ENCODE peak calls at places on chromosomes 11 and 22, in nine cellular contexts. R is activated CD4-positive, alpha-beta T cell treated with anti-CD3 and anti-CD28 coated beads, Interleukin-2, amount 50 U/mL, for 1 hour; W is DMS79; D is SHP77; G is omental fat pad; O is stimulated activated CD4-positive, alpha-beta T cell treated with anti-CD3 and anti-CD28 coated beads, Interleukin-1b, Interleukin-23, amount 100 ng/mL, for 1 hour; X is germinal center; H is activated T-cell treated with anti-CD3 and anti-CD28 coated beads, Interleukin-2, amount 50 U/mL, for 4 hours; M is activated naive CD4-positive, alpha-beta T cell treated with anti-CD3 and anti-CD28 coated beads, Interleukin-2, amount 50 U/mL, for 16 hours. K is an unnamed sample.

GRCh38 chr11:9955387-9955786 is 291.5 kb downstream of the SWAP70 start:
- DNase-seq in X (no peak), R (no peak), G (no peak), O (no peak), H (no peak), M (no peak), D (no peak), W (no peak), K (no peak)

GRCh38 chr11:134025086-134025437 is 43.8 kb upstream of the JAM3 start:
- DNase-seq in X (no peak), W (no peak), H (no peak), D (no peak), O (no peak), R (no peak), G (no peak), M (no peak), K (no peak)

GRCh38 chr11:6351782-6352181 is 31.5 kb upstream of the CAVIN3 start:
- DNase-seq in W (no peak), O (no peak), X (no peak), R (no peak), G (no peak), M (no peak), H (no peak), D (no peak), K (no peak)

GRCh38 chr11:114145166-114145695 is 85.7 kb downstream of the ZBTB16 start:
- DNase-seq in R (no peak), H (no peak), W (no peak), O (no peak), G (no peak), M (no peak), D (no peak), X (no peak), K (no peak)

GRCh38 chr11:2215561-2216399 is 44.2 kb upstream of the TH start:
- DNase-seq in G (no peak), D (no peak), M (no peak), O (no peak), H (no peak), R (no peak), X (no peak), W (no peak), K (no peak)

GRCh38 chr11:47131136-47131535 is 45.5 kb downstream of the ARFGAP2 start:
- DNase-seq in W (no peak), X (no peak), D (no peak), R (no peak), H (no peak), O (no peak), G (no peak), M (no peak), K (no peak)

GRCh38 chr11:64447717-64448598 is 89.0 kb downstream of the RPS6KA4 start:
- DNase-seq in H (no peak), M (no peak), O (no peak), R (no peak), X (peak), W (no peak), D (peak), G (no peak), K (no peak)

GRCh38 chr11:96238563-96239166 is 104.3 kb downstream of the MAML2 start:
- DNase-seq in H (no peak), R (no peak), D (no peak), M (no peak), G (no peak), O (no peak), X (no peak), W (peak), K (no peak)

GRCh38 chr11:73795925-73796632 is 8.4 kb downstream of the MRPL48 start:
- DNase-seq in W (no peak), H (no peak), G (no peak), M (no peak), X (no peak), D (peak), R (no peak), O (no peak), K (no peak)

GRCh38 chr11:46675288-46675851 is 25.0 kb downstream of the ARHGAP1 start:
- DNase-seq in H (no peak), R (no peak), M (no peak), G (peak), D (no peak), X (no peak), W (no peak), O (no peak), K (no peak)

GRCh38 chr22:26463688-26464087 is 19.9 kb downstream of the HPS4 start:
- DNase-seq in O (no peak), H (no peak), W (no peak), M (no peak), D (no peak), X (no peak), R (no peak), G (no peak), K (no peak)

GRCh38 chr22:50169774-50170341 is 673 bp upstream of the PANX2 start:
- DNase-seq in H (peak), M (peak), X (no peak), D (peak), R (no peak), W (no peak), G (no peak), O (no peak), K (no peak)

GRCh38 chr11:120587299-120587698 is 75.8 kb downstream of the GRIK4 start:
- DNase-seq in W (no peak), O (no peak), D (no peak), R (no peak), M (no peak), H (no peak), G (no peak), X (no peak), K (no peak)

GRCh38 chr11:133810766-133811165 is 34.5 kb downstream of the SPATA19 start:
- DNase-seq in D (no peak), M (no peak), W (no peak), O (no peak), R (no peak), H (no peak), X (no peak), G (no peak), K (no peak)

GRCh38 chr11:109940816-109941215 is 152.4 kb upstream of the ZC3H12C start:
- DNase-seq in G (no peak), R (no peak), D (no peak), W (no peak), X (no peak), M (no peak), H (no peak), O (no peak), K (no peak)

GRCh38 chr22:36902143-36902911 is 11.1 kb upstream of the CSF2RB start:
- DNase-seq in O (no peak), D (no peak), W (no peak), M (no peak), H (no peak), R (no peak), X (no peak), G (no peak), K (no peak)

GRCh38 chr11:1342946-1343345 is 33.5 kb upstream of the TOLLIP start:
- DNase-seq in H (no peak), D (no peak), R (no peak), X (no peak), O (no peak), G (peak), M (no peak), W (no peak), K (no peak)

GRCh38 chr11:65868076-65868667 is 4.4 kb downstream of the EFEMP2 start:
- DNase-seq in D (no peak), X (no peak), W (no peak), O (no peak), G (no peak), M (no peak), R (peak), H (no peak), K (no peak)

GRCh38 chr11:48028909-48029685 is 48.7 kb downstream of the PTPRJ start:
- DNase-seq in X (no peak), D (no peak), H (no peak), O (no peak), G (no peak), M (no peak), R (no peak), W (no peak), K (no peak)

GRCh38 chr11:74937696-74938475 is 11.0 kb downstream of the XRRA1 start:
- DNase-seq in D (no peak), O (no peak), X (no peak), G (no peak), W (no peak), R (no peak), M (no peak), H (no peak), K (no peak)

GRCh38 chr11:108340958-108341357 is 118.1 kb downstream of the ATM start:
- DNase-seq in G (no peak), D (no peak), X (no peak), O (no peak), R (no peak), M (no peak), H (no peak), W (no peak), K (no peak)

GRCh38 chr11:107736546-107736945 is 24.7 kb upstream of the SLN start:
- DNase-seq in O (no peak), H (no peak), M (no peak), G (no peak), D (no peak), X (no peak), R (no peak), W (no peak), K (no peak)

GRCh38 chr11:9624448-9624847 is 39.4 kb upstream of the SWAP70 start:
- DNase-seq in O (no peak), H (no peak), D (no peak), G (no peak), W (no peak), M (no peak), X (no peak), R (no peak), K (no peak)

GRCh38 chr22:36215976-36216375 is 14.4 kb upstream of the APOL4 start:
- DNase-seq in H (no peak), M (no peak), X (no peak), D (no peak), R (no peak), O (no peak), W (no peak), G (no peak), K (no peak)

GRCh38 chr22:38313384-38313955 is 3.8 kb downstream of the CSNK1E start:
- DNase-seq in R (no peak), M (no peak), O (no peak), G (no peak), D (no peak), H (no peak), X (no peak), W (no peak), K (no peak)

GRCh38 chr11:45451766-45452440 is 165.8 kb upstream of the SYT13 start:
- DNase-seq in H (no peak), M (no peak), R (no peak), G (no peak), X (no peak), O (no peak), D (no peak), W (no peak), K (no peak)

GRCh38 chr11:63999349-64000025 is 13.2 kb downstream of the OTUB1 start:
- DNase-seq in M (peak), H (peak), X (peak), R (peak), W (no peak), G (no peak), O (no peak), D (no peak), K (peak)

GRCh38 chr11:34343153-34343552 is 14.7 kb downstream of the ABTB2 start:
- DNase-seq in R (no peak), M (no peak), G (no peak), O (no peak), W (no peak), X (no peak), D (no peak), H (no peak), K (no peak)

GRCh38 chr22:22112533-22113294 is 130.1 kb upstream of the TOP3B start:
- DNase-seq in R (no peak), O (no peak), D (no peak), H (no peak), W (no peak), M (no peak), X (no peak), G (no peak), K (no peak)

GRCh38 chr11:19962795-19963163 is 197.5 kb downstream of the DBX1 start:
- DNase-seq in M (no peak), W (no peak), X (no peak), R (no peak), H (no peak), D (no peak), O (no peak), G (no peak), K (no peak)